ENCODE peak calls at places on chromosomes 6 and 20, in nine cellular contexts. F is CD8-positive, alpha-beta memory T cell; H is ovary; I is H1; W is aorta; P is GM23338; Q is A549; L is breast epithelium; S is H9. X is an unnamed sample. For H3K4me1, the result is how much of the 10 kb centered on the place peaks cover.

GRCh38 chr6:85015396-85015990 is 251.1 kb upstream of the TBX18 start:
- DNase-seq in F (no peak), H (peak), I (peak), W (peak), P (peak), Q (peak), L (no peak), S (peak), X (peak)

GRCh38 chr6:34036357-34037069 is 109.4 kb downstream of the GRM4 start:
- DNase-seq in F (no peak), H (no peak), I (no peak), W (no peak), P (no peak), Q (no peak), L (no peak), S (no peak), X (no peak)

GRCh38 chr6:40674170-40674569 is 87.0 kb upstream of the LRFN2 start:
- DNase-seq in F (no peak), H (no peak), I (no peak), W (no peak), P (no peak), Q (no peak), L (no peak), S (no peak), X (no peak)

GRCh38 chr6:34205466-34205865 is 31.2 kb upstream of the HMGA1 start:
- DNase-seq in F (no peak), H (no peak), I (no peak), W (no peak), P (no peak), Q (no peak), L (no peak), S (no peak), X (no peak)

GRCh38 chr6:76230711-76231110 is 158.2 kb upstream of the IMPG1 start:
- DNase-seq in F (no peak), H (no peak), I (no peak), W (no peak), P (peak), Q (no peak), L (no peak), S (peak), X (no peak)

GRCh38 chr6:8556370-8557018 is 121.1 kb upstream of the SLC35B3 start:
- DNase-seq in F (no peak), H (no peak), I (no peak), W (no peak), P (no peak), Q (peak), L (no peak), S (no peak), X (peak)

GRCh38 chr20:50121858-50122271 is 8.9 kb upstream of the UBE2V1 start:
- DNase-seq in F (no peak), H (peak), I (no peak), W (no peak), P (peak), Q (peak), L (no peak), S (peak), X (no peak)

GRCh38 chr6:25959890-25960531 is 2.6 kb upstream of the TRIM38 start:
- DNase-seq in F (no peak), H (no peak), I (no peak), W (no peak), P (no peak), Q (no peak), L (no peak), S (no peak), X (no peak)

GRCh38 chr6:134550604-134551003 is 232.7 kb upstream of the SGK1 start:
- DNase-seq in F (no peak), H (no peak), I (no peak), W (no peak), P (peak), Q (peak), L (no peak), S (no peak), X (no peak)

GRCh38 chr20:62575976-62576722 is 66.2 kb upstream of the SLCO4A1 start:
- DNase-seq in F (no peak), H (no peak), I (no peak), W (no peak), P (no peak), Q (no peak), L (no peak), S (no peak), X (no peak)

GRCh38 chr20:33287884-33288283 is 4.9 kb downstream of the BPIFB1 start:
- DNase-seq in F (no peak), H (no peak), I (no peak), W (no peak), P (no peak), Q (no peak), L (no peak), S (no peak), X (no peak)

GRCh38 chr6:16438677-16439615 is 200.6 kb downstream of the GMPR start:
- DNase-seq in F (no peak), H (no peak), I (no peak), W (no peak), P (no peak), Q (peak), L (no peak), S (no peak), X (no peak)

GRCh38 chr20:52150440-52151258 is 40.9 kb downstream of the ZFP64 start:
- DNase-seq in F (no peak), H (no peak), I (no peak), W (no peak), P (peak), Q (peak), L (no peak), S (no peak), X (no peak)

GRCh38 chr20:22663528-22664025 is 79.2 kb upstream of the FOXA2 start:
- DNase-seq in F (no peak), H (no peak), I (peak), W (no peak), P (peak), Q (no peak), L (no peak), S (peak), X (no peak)

GRCh38 chr20:53707341-53708102 is 113.9 kb upstream of the ZNF217 start:
- DNase-seq in F (no peak), H (no peak), I (no peak), W (no peak), P (peak), Q (no peak), L (no peak), S (no peak), X (no peak)

GRCh38 chr6:123875784-123876183 is 72.1 kb downstream of the NKAIN2 start:
- DNase-seq in F (no peak), H (no peak), I (no peak), W (no peak), P (no peak), Q (no peak), L (no peak), S (no peak), X (no peak)

GRCh38 chr6:28977351-28978136 is 27.6 kb downstream of the ZNF311 start:
- DNase-seq in F (no peak), H (no peak), I (no peak), W (peak), P (peak), Q (no peak), L (no peak), S (peak), X (peak)

GRCh38 chr20:34997171-34997570 is 41.5 kb downstream of the MYH7B start:
- DNase-seq in F (no peak), H (peak), I (no peak), W (no peak), P (peak), Q (no peak), L (no peak), S (peak), X (no peak)

GRCh38 chr20:5719861-5720401 is 30.3 kb upstream of the SHLD1 start:
- DNase-seq in F (no peak), H (no peak), I (no peak), W (no peak), P (no peak), Q (no peak), L (no peak), S (no peak), X (no peak)

GRCh38 chr6:96836579-96837137 is 619 bp downstream of the GPR63 start:
- DNase-seq in F (no peak), H (no peak), I (no peak), W (no peak), P (peak), Q (no peak), L (no peak), S (no peak), X (peak)

GRCh38 chr20:25321991-25322390 is 68.6 kb downstream of the ABHD12 start:
- DNase-seq in F (no peak), H (no peak), I (no peak), W (no peak), P (no peak), Q (no peak), L (no peak), S (no peak), X (no peak)

GRCh38 chr6:160767019-160767646 is 65.1 kb downstream of the PLG start:
- DNase-seq in F (peak), H (peak), I (peak), W (peak), P (peak), Q (peak), L (peak), S (peak), X (no peak)

GRCh38 chr6:165049362-165049761 is 260.0 kb downstream of the C6orf118 start:
- DNase-seq in F (no peak), H (no peak), I (peak), W (no peak), P (peak), Q (no peak), L (no peak), S (peak), X (peak)

GRCh38 chr6:8828376-8828775 is 393.0 kb upstream of the SLC35B3 start:
- DNase-seq in F (no peak), H (no peak), I (no peak), W (no peak), P (no peak), Q (no peak), L (no peak), S (no peak), X (no peak)

GRCh38 chr6:5541025-5541424 is 279.7 kb downstream of the FARS2 start:
- DNase-seq in F (no peak), H (no peak), I (no peak), W (no peak), P (no peak), Q (no peak), L (no peak), S (no peak), X (no peak)

GRCh38 chr6:3063733-3064700 is 4.3 kb upstream of the RIPK1 start:
- DNase-seq in F (peak), H (peak), I (peak), W (peak), P (peak), Q (peak), L (peak), S (peak), X (peak)

GRCh38 chr6:75546401-75546800 is 52.8 kb upstream of the FILIP1 start:
- DNase-seq in F (no peak), H (no peak), I (no peak), W (no peak), P (no peak), Q (peak), L (no peak), S (no peak), X (no peak)

GRCh38 chr6:54717849-54718455 is 128.6 kb upstream of the FAM83B start:
- DNase-seq in F (peak), H (no peak), I (peak), W (no peak), P (peak), Q (peak), L (no peak), S (peak), X (peak)

GRCh38 chr6:72784581-72784980 is 162.7 kb downstream of the KCNQ5 start:
- DNase-seq in F (no peak), H (no peak), I (no peak), W (no peak), P (no peak), Q (no peak), L (no peak), S (no peak), X (no peak)

GRCh38 chr6:56851104-56851503 is 103.8 kb upstream of the BEND6 start:
- DNase-seq in F (no peak), H (no peak), I (no peak), W (no peak), P (peak), Q (no peak), L (no peak), S (peak), X (no peak)

GRCh38 chr20:33788351-33789049 is 22.6 kb upstream of the CHMP4B start:
- DNase-seq in F (no peak), H (no peak), I (no peak), W (no peak), P (no peak), Q (no peak), L (peak), S (no peak), X (peak)

GRCh38 chr20:43776691-43777090 is 49.9 kb upstream of the GTSF1L start:
- DNase-seq in F (no peak), H (no peak), I (no peak), W (no peak), P (no peak), Q (no peak), L (no peak), S (no peak), X (no peak)

GRCh38 chr6:68726307-68726706 is 91.2 kb downstream of the ADGRB3 start:
- DNase-seq in F (no peak), H (no peak), I (no peak), W (no peak), P (no peak), Q (no peak), L (no peak), S (no peak), X (no peak)

GRCh38 chr6:129215916-129216525 is 333.1 kb downstream of the LAMA2 start:
- DNase-seq in F (no peak), H (no peak), I (no peak), W (no peak), P (no peak), Q (no peak), L (no peak), S (no peak), X (no peak)

GRCh38 chr6:101351173-101351572 is 42.3 kb upstream of the GRIK2 start:
- DNase-seq in F (no peak), H (no peak), I (no peak), W (no peak), P (no peak), Q (no peak), L (no peak), S (no peak), X (no peak)

GRCh38 chr6:33965766-33966165 is 162.0 kb upstream of the MLN start:
- DNase-seq in F (no peak), H (no peak), I (no peak), W (no peak), P (no peak), Q (no peak), L (peak), S (no peak), X (no peak)

GRCh38 chr6:21648475-21649050 is 55.0 kb downstream of the SOX4 start:
- DNase-seq in F (no peak), H (no peak), I (no peak), W (no peak), P (no peak), Q (no peak), L (no peak), S (no peak), X (no peak)

GRCh38 chr6:7152467-7152866 is 44.7 kb downstream of the RREB1 start:
- DNase-seq in F (no peak), H (no peak), I (no peak), W (no peak), P (peak), Q (no peak), L (no peak), S (no peak), X (no peak)

GRCh38 chr6:114707081-114707480 is 364.3 kb upstream of the HS3ST5 start:
- DNase-seq in F (no peak), H (no peak), I (no peak), W (no peak), P (no peak), Q (no peak), L (no peak), S (no peak), X (no peak)
- H3K27ac ChIP-seq in F (no peak), H (no peak), I (no peak), W (no peak), P (no peak), Q (no peak), L (no peak), S (no peak), X (no peak)

GRCh38 chr6:32894085-32895005 is 40.4 kb downstream of the PSMB9 start:
- DNase-seq in F (peak), H (peak), I (peak), W (peak), P (peak), Q (peak), L (peak), S (peak), X (peak)
- H3K4me1 ChIP-seq in F (under half), H (under half), I (under half), W (under half), P (under half), Q (under half), L (under half), S (under half), X (under half)

GRCh38 chr6:146635174-146635573 is 36.4 kb downstream of the ADGB start:
- DNase-seq in F (no peak), H (no peak), I (no peak), W (no peak), P (no peak), Q (no peak), L (no peak), S (no peak), X (no peak)

GRCh38 chr6:146628350-146628749 is 29.6 kb downstream of the ADGB start:
- DNase-seq in F (no peak), H (no peak), I (no peak), W (no peak), P (no peak), Q (no peak), L (no peak), S (no peak), X (no peak)

DNA sequence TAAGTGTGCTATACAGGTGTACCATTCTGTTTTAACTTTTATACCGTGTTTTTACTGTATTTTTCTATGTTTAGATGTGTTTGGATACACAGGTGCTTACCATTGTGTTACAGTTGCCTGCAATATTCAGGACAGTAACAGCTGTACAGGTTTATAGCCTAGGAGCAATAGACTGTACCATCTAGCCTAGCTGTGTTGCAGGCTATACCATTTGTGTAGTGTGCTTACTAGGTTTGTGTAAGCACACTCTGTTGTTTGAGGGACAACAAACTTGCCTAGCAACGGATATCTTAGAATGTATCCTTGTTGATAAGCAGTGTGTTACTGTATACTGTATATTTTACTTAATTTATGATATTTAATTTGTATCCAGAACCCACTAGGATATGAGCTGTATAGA is 35.2 kb downstream of the ADGB start:
- DNase-seq in F (no peak), H (no peak), I (no peak), W (no peak), P (no peak), Q (no peak), L (no peak), S (no peak), X (no peak)
- H3K27ac ChIP-seq in F (no peak), H (no peak), I (no peak), W (no peak), P (no peak), Q (no peak), L (no peak), S (no peak), X (no peak)

GRCh38 chr6:111779031-111779430 is 94.2 kb downstream of the FYN start:
- DNase-seq in F (no peak), H (no peak), I (no peak), W (no peak), P (no peak), Q (no peak), L (no peak), S (no peak), X (no peak)
- H3K4me1 ChIP-seq in F (half or more), H (under half), I (under half), W (under half), P (under half), Q (under half), L (under half), S (under half), X (under half)

DNA sequence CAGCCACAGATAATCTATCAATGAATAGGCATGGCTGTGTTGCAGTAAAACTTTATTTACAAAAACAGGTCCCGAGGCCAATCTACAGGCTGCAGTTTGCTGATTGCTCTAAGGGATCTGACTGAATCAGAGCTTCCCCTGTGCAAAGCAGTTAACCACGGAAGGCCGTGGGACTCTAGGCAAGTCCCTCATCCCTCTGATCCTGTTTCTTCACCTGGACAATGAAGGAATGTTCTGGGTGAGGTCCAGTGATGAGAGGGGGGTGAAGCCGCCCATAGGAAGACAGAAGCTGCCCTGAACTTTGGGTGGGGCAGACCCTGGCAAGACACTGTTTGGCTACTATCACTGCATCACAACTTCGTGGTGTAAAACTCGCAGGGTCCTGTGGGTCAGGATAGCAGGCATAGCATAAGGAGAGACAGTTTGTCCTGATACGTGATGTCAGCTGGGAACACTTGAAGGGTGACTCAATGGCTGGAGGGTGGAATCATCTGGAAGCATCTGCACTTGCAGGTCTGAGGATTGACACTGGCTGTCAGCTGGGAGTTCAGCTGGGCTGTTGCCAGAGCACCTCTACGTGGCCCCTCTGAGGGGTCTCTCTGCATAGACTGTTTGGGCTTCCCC is 33.3 kb upstream of the TGM2 start:
- DNase-seq in F (no peak), H (no peak), I (no peak), W (no peak), P (no peak), Q (no peak), L (no peak), S (no peak), X (no peak)
- H3K27ac ChIP-seq in F (no peak), H (no peak), I (no peak), W (no peak), P (no peak), Q (peak), L (no peak), S (no peak), X (no peak)

GRCh38 chr6:166488701-166489100 is 97.8 kb downstream of the RAMACL start:
- DNase-seq in F (no peak), H (no peak), I (no peak), W (no peak), P (no peak), Q (no peak), L (no peak), S (no peak), X (no peak)
- H3K4me1 ChIP-seq in F (under half), H (under half), I (under half), W (under half), P (under half), Q (under half), L (under half), S (under half), X (under half)

GRCh38 chr6:42450314-42451145 is 1.2 kb downstream of the TRERF1 start:
- DNase-seq in F (no peak), H (no peak), I (no peak), W (peak), P (peak), Q (no peak), L (no peak), S (no peak), X (no peak)
- H3K27ac ChIP-seq in F (peak), H (peak), I (no peak), W (no peak), P (peak), Q (peak), L (no peak), S (peak), X (no peak)

X was measured in PC-9.